ENCODE peak calls at places on chromosomes 11 and 22, in four cellular contexts. One of them, this sample, is unnamed. For H3K4me1, the result is how much of the 10 kb centered on the place peaks cover.

GRCh38 chr11:75435571-75435925 is 2.5 kb upstream of the KLHL35 start:
- DNase-seq in ovary: no peak
- DNase-seq in uterus: no peak
- DNase-seq in CD8-positive, alpha-beta memory T cell: no peak
- DNase-seq in this sample: no peak

GRCh38 chr22:39646614-39647210 is 76.2 kb downstream of the CACNA1I start:
- DNase-seq in ovary: no peak
- DNase-seq in uterus: no peak
- DNase-seq in CD8-positive, alpha-beta memory T cell: no peak
- DNase-seq in this sample: no peak

GRCh38 chr22:45743687-45744086 is 72.1 kb downstream of the ATXN10 start:
- DNase-seq in ovary: no peak
- DNase-seq in uterus: no peak
- DNase-seq in CD8-positive, alpha-beta memory T cell: no peak
- DNase-seq in this sample: no peak

GRCh38 chr11:13440100-13440855 is 22.7 kb downstream of the BTBD10 start:
- DNase-seq in CD8-positive, alpha-beta memory T cell: no peak
- DNase-seq in ovary: no peak
- DNase-seq in uterus: peak
- DNase-seq in this sample: no peak

GRCh38 chr11:121763526-121763925 is 310.8 kb upstream of the SORL1-AS1 start:
- DNase-seq in CD8-positive, alpha-beta memory T cell: no peak
- DNase-seq in ovary: no peak
- DNase-seq in uterus: no peak
- DNase-seq in this sample: no peak

GRCh38 chr11:102447193-102447592 is 5.4 kb downstream of the TMEM123 start:
- DNase-seq in uterus: no peak
- DNase-seq in ovary: no peak
- DNase-seq in CD8-positive, alpha-beta memory T cell: no peak
- DNase-seq in this sample: no peak

GRCh38 chr11:27380796-27381195 is 17.8 kb upstream of the CCDC34 start:
- DNase-seq in uterus: no peak
- DNase-seq in CD8-positive, alpha-beta memory T cell: no peak
- DNase-seq in ovary: no peak
- DNase-seq in this sample: no peak

GRCh38 chr11:13448876-13449275 is 14.1 kb downstream of the BTBD10 start:
- DNase-seq in ovary: no peak
- DNase-seq in uterus: no peak
- DNase-seq in CD8-positive, alpha-beta memory T cell: no peak
- DNase-seq in this sample: peak

GRCh38 chr22:44372611-44373010 is 59.9 kb upstream of the SHISAL1 start:
- DNase-seq in ovary: no peak
- DNase-seq in CD8-positive, alpha-beta memory T cell: no peak
- DNase-seq in uterus: no peak
- DNase-seq in this sample: no peak

GRCh38 chr11:61949169-61950034 is 749 bp upstream of the BEST1 start:
- DNase-seq in uterus: peak
- DNase-seq in CD8-positive, alpha-beta memory T cell: no peak
- DNase-seq in ovary: peak
- DNase-seq in this sample: peak

GRCh38 chr11:118524356-118524755 is 2.9 kb upstream of the TTC36 start:
- DNase-seq in ovary: no peak
- DNase-seq in uterus: no peak
- DNase-seq in CD8-positive, alpha-beta memory T cell: no peak
- DNase-seq in this sample: no peak
- H3K4me1 ChIP-seq in ovary: under half
- H3K4me1 ChIP-seq in uterus: under half
- H3K4me1 ChIP-seq in CD8-positive, alpha-beta memory T cell: under half
- H3K4me1 ChIP-seq in this sample: under half

GRCh38 chr11:123578778-123579481 is 75.5 kb downstream of the SCN3B start:
- DNase-seq in ovary: no peak
- DNase-seq in CD8-positive, alpha-beta memory T cell: no peak
- DNase-seq in uterus: no peak
- DNase-seq in this sample: no peak

GRCh38 chr11:123576082-123576481 is 78.3 kb downstream of the SCN3B start:
- DNase-seq in ovary: no peak
- DNase-seq in uterus: no peak
- DNase-seq in CD8-positive, alpha-beta memory T cell: no peak
- DNase-seq in this sample: no peak

GRCh38 chr11:123575441-123575840 is 79.0 kb downstream of the SCN3B start:
- DNase-seq in ovary: no peak
- DNase-seq in uterus: no peak
- DNase-seq in CD8-positive, alpha-beta memory T cell: no peak
- DNase-seq in this sample: no peak

GRCh38 chr11:123576501-123576900 is 77.9 kb downstream of the SCN3B start:
- DNase-seq in CD8-positive, alpha-beta memory T cell: no peak
- DNase-seq in uterus: no peak
- DNase-seq in ovary: no peak
- DNase-seq in this sample: no peak

DNA sequence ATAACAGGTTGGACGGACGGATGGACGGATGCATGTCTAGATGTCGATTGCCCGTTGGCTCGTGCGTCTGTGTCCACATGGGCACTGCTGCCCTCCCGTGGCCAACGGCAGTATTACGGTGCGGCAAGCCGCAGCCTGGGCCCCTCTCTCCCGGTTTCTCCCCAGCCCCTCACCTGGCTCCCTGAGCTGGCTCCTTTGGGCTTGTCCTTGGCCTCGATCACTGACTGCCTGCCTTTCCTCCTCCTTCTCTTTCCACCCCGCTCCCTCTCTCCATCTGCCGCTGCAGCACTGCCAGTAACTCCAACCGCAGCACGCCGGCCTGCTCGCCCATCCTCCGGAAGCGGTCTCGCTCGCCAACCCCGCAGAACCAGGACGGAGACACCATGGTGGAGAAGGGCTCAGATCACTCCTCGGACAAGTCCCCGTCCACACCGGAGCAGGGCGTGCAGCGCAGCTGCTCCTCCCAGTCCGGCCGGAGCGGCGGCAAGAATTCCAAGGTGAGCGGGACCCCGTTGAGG is 77.3 kb downstream of the SCN3B start:
- DNase-seq in uterus: peak
- DNase-seq in ovary: peak
- DNase-seq in CD8-positive, alpha-beta memory T cell: peak
- DNase-seq in this sample: peak
- H3K4me1 ChIP-seq in uterus: under half
- H3K4me1 ChIP-seq in ovary: under half
- H3K4me1 ChIP-seq in CD8-positive, alpha-beta memory T cell: under half
- H3K4me1 ChIP-seq in this sample: under half

GRCh38 chr11:1848640-1849265 is 4.1 kb upstream of the LSP1 start:
- DNase-seq in uterus: no peak
- DNase-seq in CD8-positive, alpha-beta memory T cell: no peak
- DNase-seq in ovary: no peak
- DNase-seq in this sample: no peak
- H3K4me1 ChIP-seq in uterus: under half
- H3K4me1 ChIP-seq in CD8-positive, alpha-beta memory T cell: half or more
- H3K4me1 ChIP-seq in ovary: under half
- H3K4me1 ChIP-seq in this sample: under half

GRCh38 chr22:17120711-17121234 is 387 bp downstream of the TMEM121B start:
- DNase-seq in uterus: no peak
- DNase-seq in ovary: no peak
- DNase-seq in CD8-positive, alpha-beta memory T cell: no peak
- DNase-seq in this sample: no peak
- H3K4me1 ChIP-seq in uterus: under half
- H3K4me1 ChIP-seq in ovary: under half
- H3K4me1 ChIP-seq in CD8-positive, alpha-beta memory T cell: half or more
- H3K4me1 ChIP-seq in this sample: under half

GRCh38 chr22:36430863-36431262 is 43.1 kb upstream of the MYH9 start:
- DNase-seq in CD8-positive, alpha-beta memory T cell: no peak
- DNase-seq in ovary: no peak
- DNase-seq in uterus: no peak
- DNase-seq in this sample: no peak

GRCh38 chr22:36435516-36436415 is 45.7 kb downstream of the TXN2 start:
- DNase-seq in ovary: no peak
- DNase-seq in CD8-positive, alpha-beta memory T cell: peak
- DNase-seq in uterus: no peak
- DNase-seq in this sample: no peak

GRCh38 chr22:36431977-36432376 is 44.2 kb upstream of the MYH9 start:
- DNase-seq in CD8-positive, alpha-beta memory T cell: no peak
- DNase-seq in ovary: no peak
- DNase-seq in uterus: no peak
- DNase-seq in this sample: no peak

GRCh38 chr22:36433318-36434231 is 45.8 kb upstream of the MYH9 start:
- DNase-seq in ovary: no peak
- DNase-seq in uterus: no peak
- DNase-seq in CD8-positive, alpha-beta memory T cell: no peak
- DNase-seq in this sample: no peak

GRCh38 chr22:36432592-36433317 is 45.0 kb upstream of the MYH9 start:
- DNase-seq in ovary: no peak
- DNase-seq in CD8-positive, alpha-beta memory T cell: no peak
- DNase-seq in uterus: no peak
- DNase-seq in this sample: no peak
- H3K4me1 ChIP-seq in ovary: under half
- H3K4me1 ChIP-seq in CD8-positive, alpha-beta memory T cell: under half
- H3K4me1 ChIP-seq in uterus: under half
- H3K4me1 ChIP-seq in this sample: under half

GRCh38 chr11:69195819-69196218 is 40.1 kb downstream of the SMIM38 start:
- DNase-seq in ovary: no peak
- DNase-seq in uterus: no peak
- DNase-seq in CD8-positive, alpha-beta memory T cell: no peak
- DNase-seq in this sample: no peak
- H3K4me1 ChIP-seq in ovary: under half
- H3K4me1 ChIP-seq in uterus: under half
- H3K4me1 ChIP-seq in CD8-positive, alpha-beta memory T cell: under half
- H3K4me1 ChIP-seq in this sample: under half

This sample was measured in left ventricle myocardium inferior.